ENCODE peak calls at places on chromosomes 7 and 10, in seven cellular contexts. U, A, X, K, L, M and N are unnamed samples.

GRCh38 chr7:86660950-86661462 is 17.3 kb downstream of the GRM3 start:
- DNase-seq in U (no peak), A (no peak), X (no peak), K (no peak), L (no peak), M (no peak), N (no peak)

GRCh38 chr10:130167193-130167592 is 31.0 kb downstream of the GLRX3 start:
- DNase-seq in U (no peak), A (no peak), X (no peak), K (peak; percentile 82), L (no peak), M (no peak), N (no peak)

GRCh38 chr7:1454471-1455065 is 4.7 kb downstream of the MICALL2 start:
- DNase-seq in U (no peak), A (no peak), X (no peak), K (no peak), L (no peak), M (no peak), N (no peak)

GRCh38 chr7:32279500-32279899 is 209.3 kb upstream of the PDE1C start:
- DNase-seq in U (no peak), A (no peak), X (no peak), K (no peak), L (no peak), M (no peak), N (no peak)

GRCh38 chr10:98921381-98921780 is 314.3 kb downstream of the HPSE2 start:
- DNase-seq in U (no peak), A (no peak), X (no peak), K (no peak), L (no peak), M (no peak), N (no peak)

GRCh38 chr10:1356349-1356748 is 300.2 kb downstream of the WDR37 start:
- DNase-seq in U (no peak), A (no peak), X (no peak), K (no peak), L (no peak), M (no peak), N (no peak)

GRCh38 chr7:98110249-98111022 is 3.8 kb downstream of the LMTK2 start:
- DNase-seq in U (no peak), A (no peak), X (no peak), K (no peak), L (no peak), M (no peak), N (no peak)

GRCh38 chr7:48090095-48090805 is 1.2 kb downstream of the UPP1 start:
- DNase-seq in U (no peak), A (no peak), X (no peak), K (no peak), L (no peak), M (no peak), N (no peak)

GRCh38 chr7:40301486-40302065 is 166.8 kb downstream of the SUGCT start:
- DNase-seq in U (no peak), A (no peak), X (no peak), K (no peak), L (no peak), M (no peak), N (no peak)

GRCh38 chr10:45135836-45136235 is 135.1 kb downstream of the ZNF22 start:
- DNase-seq in U (no peak), A (no peak), X (no peak), K (no peak), L (no peak), M (no peak), N (no peak)

GRCh38 chr7:82395147-82395546 is 48.4 kb downstream of the CACNA2D1 start:
- DNase-seq in U (no peak), A (no peak), X (no peak), K (no peak), L (no peak), M (no peak), N (no peak)